ENCODE peak calls at places on chromosome 10, in eight cellular contexts. B is GM10248, T is lower leg skin, J is HFF-Myc, I is foreskin keratinocyte, Z is transverse colon, P is CD14-positive monocyte, X is fibroblast of lung. O is an unnamed sample.

GRCh38 chr10:59395984-59396383 is 33.6 kb upstream of the FAM13C start:
- DNase-seq in X (no peak), T (no peak), I (no peak), Z (no peak), B (no peak), J (no peak), P (no peak), O (no peak)

GRCh38 chr10:58267713-58268453 is at the start of gene IPMK:
- DNase-seq in J (no peak), B (peak), Z (peak), X (peak), I (peak), T (peak), P (peak), O (peak)

GRCh38 chr10:126533644-126534043 is 136.8 kb downstream of the C10orf90 start:
- DNase-seq in T (no peak), B (no peak), P (no peak), Z (no peak), J (no peak), I (no peak), X (no peak), O (no peak)

GRCh38 chr10:96842896-96843723 is 11.0 kb downstream of the LCOR start:
- DNase-seq in T (no peak), P (no peak), I (peak), Z (no peak), X (no peak), B (no peak), J (no peak), O (no peak)

GRCh38 chr10:5297996-5298395 is 66.8 kb upstream of the UCN3 start:
- DNase-seq in I (no peak), Z (no peak), P (no peak), J (no peak), T (no peak), X (no peak), B (no peak), O (no peak)

GRCh38 chr10:19117419-19117818 is 68.8 kb downstream of the MALRD1 start:
- DNase-seq in Z (no peak), J (no peak), X (no peak), T (no peak), B (no peak), I (no peak), P (no peak), O (no peak)

GRCh38 chr10:42755591-42756093 is 27.0 kb upstream of the BMS1 start:
- DNase-seq in T (no peak), J (no peak), X (no peak), B (no peak), P (no peak), I (no peak), Z (no peak), O (no peak)

GRCh38 chr10:102394801-102395676 is 466 bp upstream of the NFKB2 start:
- DNase-seq in T (peak), P (peak), J (no peak), I (peak), Z (peak), B (peak), X (peak), O (peak)

GRCh38 chr10:66804911-66805310 is 120.9 kb upstream of the LRRTM3 start:
- DNase-seq in B (no peak), J (no peak), X (no peak), P (no peak), I (peak), T (no peak), Z (no peak), O (no peak)

GRCh38 chr10:31605426-31605825 is 286.4 kb downstream of the ZEB1 start:
- DNase-seq in Z (no peak), J (no peak), T (no peak), B (no peak), I (no peak), X (no peak), P (no peak), O (no peak)

GRCh38 chr10:101709359-101710063 is 14.5 kb upstream of the FBXW4 start:
- DNase-seq in B (no peak), Z (no peak), J (no peak), I (no peak), P (no peak), X (peak), T (no peak), O (no peak)

GRCh38 chr10:69659286-69660027 is 29.4 kb downstream of the FAM241B start:
- DNase-seq in T (no peak), J (no peak), P (no peak), I (no peak), Z (no peak), B (no peak), X (no peak), O (no peak)

GRCh38 chr10:104260775-104261115 is 6.1 kb downstream of the GSTO1 start:
- DNase-seq in B (no peak), Z (no peak), X (peak), I (peak), T (no peak), P (no peak), J (no peak), O (peak)

GRCh38 chr10:127937069-127937468 is 30.2 kb downstream of the PTPRE start:
- DNase-seq in Z (no peak), T (no peak), B (no peak), I (peak), J (no peak), X (no peak), P (no peak), O (no peak)

GRCh38 chr10:94630017-94630688 is 53.4 kb upstream of the CYP2C18 start:
- DNase-seq in T (no peak), Z (no peak), X (peak), J (peak), I (peak), B (peak), P (no peak), O (peak)

GRCh38 chr10:80493482-80494021 is 39.4 kb downstream of the TSPAN14 start:
- DNase-seq in P (peak), X (no peak), J (no peak), B (no peak), Z (no peak), T (no peak), I (no peak), O (peak)
- TF ChIP-seq CTCF in P (no peak), X (no peak), J (no peak), B (no peak), Z (no peak), T (no peak), I (no peak), O (no peak)

GRCh38 chr10:123165445-123166072 is 11.4 kb downstream of the BUB3 start:
- DNase-seq in J (no peak), P (no peak), T (no peak), B (no peak), Z (no peak), I (no peak), X (no peak), O (no peak)
- TF ChIP-seq CTCF in J (peak), P (no peak), T (no peak), B (peak), Z (no peak), I (no peak), X (no peak), O (no peak)

GRCh38 chr10:21824409-21824808 is 179.1 kb downstream of the DNAJC1 start:
- DNase-seq in X (no peak), T (no peak), J (no peak), P (no peak), I (no peak), B (no peak), Z (no peak), O (no peak)

GRCh38 chr10:21823617-21824016 is 179.9 kb downstream of the DNAJC1 start:
- DNase-seq in J (no peak), X (no peak), Z (no peak), P (no peak), I (no peak), T (no peak), B (no peak), O (no peak)

GRCh38 chr10:21826725-21827124 is 176.8 kb downstream of the DNAJC1 start:
- DNase-seq in Z (no peak), I (no peak), B (no peak), J (no peak), T (no peak), X (no peak), P (no peak), O (no peak)

GRCh38 chr10:21825345-21825744 is 178.2 kb downstream of the DNAJC1 start:
- DNase-seq in T (no peak), Z (no peak), J (no peak), I (no peak), B (no peak), X (no peak), P (no peak), O (no peak)

GRCh38 chr10:21820952-21821351 is 182.6 kb downstream of the DNAJC1 start:
- DNase-seq in I (no peak), J (no peak), Z (no peak), B (no peak), P (no peak), T (no peak), X (no peak), O (no peak)
- TF ChIP-seq CTCF in I (no peak), J (no peak), Z (no peak), B (no peak), P (no peak), T (no peak), X (no peak), O (no peak)

GRCh38 chr10:47237316-47238260 is 62.4 kb upstream of the GDF10 start:
- DNase-seq in J (no peak), B (no peak), I (no peak), X (no peak), P (no peak), Z (no peak), T (no peak), O (no peak)
- TF ChIP-seq CTCF in J (peak), B (no peak), I (no peak), X (no peak), P (no peak), Z (no peak), T (no peak), O (no peak)

GRCh38 chr10:34726862-34727261 is 88.2 kb downstream of the PARD3 start:
- DNase-seq in P (no peak), B (no peak), Z (no peak), J (no peak), X (no peak), I (no peak), T (no peak), O (no peak)

GRCh38 chr10:34722404-34722803 is 92.7 kb downstream of the PARD3 start:
- DNase-seq in I (no peak), J (no peak), P (no peak), X (no peak), Z (no peak), T (no peak), B (no peak), O (no peak)

GRCh38 chr10:34721201-34721840 is 93.8 kb downstream of the PARD3 start:
- DNase-seq in P (no peak), I (peak), X (peak), B (no peak), J (no peak), Z (no peak), T (no peak), O (peak)

GRCh38 chr10:34727595-34728033 is 87.5 kb downstream of the PARD3 start:
- DNase-seq in Z (no peak), I (no peak), T (no peak), J (no peak), P (no peak), B (no peak), X (no peak), O (no peak)

GRCh38 chr10:34723746-34724145 is 91.3 kb downstream of the PARD3 start:
- DNase-seq in Z (peak), I (peak), T (peak), B (peak), J (no peak), X (peak), P (no peak), O (peak)
- TF ChIP-seq CTCF in Z (peak), I (peak), T (no peak), B (peak), J (peak), X (peak), P (no peak), O (peak)

GRCh38 chr10:64091889-64092288 is 570.7 kb downstream of the REEP3 start:
- DNase-seq in T (no peak), I (no peak), P (no peak), X (peak), J (no peak), B (no peak), Z (no peak), O (peak)
- TF ChIP-seq CTCF in T (no peak), I (peak), P (no peak), X (no peak), J (no peak), B (peak), Z (no peak), O (peak)

DNA sequence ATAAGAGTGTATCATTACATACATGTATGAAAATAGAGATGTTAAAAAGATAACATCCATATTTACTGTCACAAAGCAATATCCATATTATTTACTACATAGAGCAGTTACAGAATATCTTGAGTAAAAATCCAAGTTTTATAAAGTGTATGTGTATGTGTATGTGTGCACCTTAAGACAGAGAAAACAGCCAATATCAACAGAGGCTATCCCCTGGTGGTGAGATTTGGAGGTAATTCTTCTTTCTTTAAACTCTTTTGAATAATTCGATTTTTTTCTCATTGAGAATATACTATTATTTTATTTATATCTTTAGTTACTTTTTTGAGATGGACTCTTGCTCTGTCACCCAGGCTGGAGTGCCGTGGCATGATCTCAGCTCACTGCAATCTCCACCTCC is 18.4 kb downstream of the TRDMT1 start:
- DNase-seq in P (no peak), X (no peak), J (no peak), B (no peak), T (no peak), Z (no peak), I (no peak), O (no peak)
- TF ChIP-seq CTCF in P (peak), X (no peak), J (no peak), B (no peak), T (no peak), Z (no peak), I (peak), O (peak)